ENCODE peak calls at places on chromosomes 16 and 17, in five cellular contexts. V, O, J, A and R are unnamed samples. For H3K36me3, the result is how much of the 10 kb centered on the place peaks cover.

GRCh38 chr17:75834279-75834920 is 9.8 kb downstream of the UNC13D start:
- DNase-seq in A (no peak), V (no peak), J (no peak), O (no peak), R (no peak)

GRCh38 chr17:40448639-40449261 is 5.5 kb downstream of the IGFBP4 start:
- DNase-seq in O (no peak), A (no peak), V (peak), J (no peak), R (peak)

GRCh38 chr16:53893731-53894435 is 189.9 kb downstream of the FTO start:
- DNase-seq in J (no peak), A (no peak), V (peak), O (no peak), R (no peak)

GRCh38 chr17:4938670-4939553 is 934 bp downstream of the SLC25A11 start:
- DNase-seq in V (no peak), J (no peak), O (no peak), A (no peak), R (no peak)

GRCh38 chr17:37117743-37118142 is 169.0 kb downstream of the AATF start:
- DNase-seq in J (no peak), O (no peak), V (no peak), A (no peak), R (no peak)

GRCh38 chr17:41492771-41493170 is 3.1 kb upstream of the KRT36 start:
- DNase-seq in O (peak), A (no peak), V (peak), J (peak), R (no peak)

GRCh38 chr17:21463204-21463661 is 87.1 kb downstream of the KCNJ12 start:
- DNase-seq in O (no peak), J (no peak), A (no peak), V (no peak), R (no peak)

GRCh38 chr16:88196471-88197400 is 186.0 kb upstream of the ZNF469 start:
- DNase-seq in V (no peak), A (no peak), O (no peak), J (no peak), R (no peak)

GRCh38 chr17:44473367-44473766 is 29.8 kb downstream of the GPATCH8 start:
- DNase-seq in O (no peak), J (no peak), A (no peak), V (no peak), R (no peak)

GRCh38 chr16:4179020-4179419 is 62.8 kb upstream of the ADCY9 start:
- DNase-seq in V (peak), J (no peak), A (peak), O (peak), R (no peak)

GRCh38 chr17:312476-313148 is 40.0 kb downstream of the RPH3AL start:
- DNase-seq in V (no peak), J (no peak), A (no peak), O (no peak), R (no peak)

GRCh38 chr17:6215071-6216035 is 145.2 kb downstream of the WSCD1 start:
- DNase-seq in A (no peak), V (no peak), O (no peak), J (no peak), R (no peak)

GRCh38 chr16:67311607-67312449 is 14.7 kb downstream of the KCTD19 start:
- DNase-seq in V (no peak), O (no peak), A (peak), J (no peak), R (no peak)

GRCh38 chr17:32349503-32349853 is 479 bp upstream of the ZNF207 start:
- DNase-seq in O (no peak), V (peak), A (no peak), J (no peak), R (no peak)

GRCh38 chr17:11901901-11902300 is 95.4 kb downstream of the ZNF18 start:
- DNase-seq in A (no peak), V (no peak), O (no peak), J (no peak), R (no peak)

GRCh38 chr16:78163772-78164391 is 64.4 kb downstream of the WWOX start:
- DNase-seq in O (no peak), V (no peak), A (no peak), J (no peak), R (no peak)

GRCh38 chr17:44940321-44940720 is 7.3 kb downstream of the KIF18B start:
- DNase-seq in J (peak), O (no peak), V (no peak), A (no peak), R (no peak)

GRCh38 chr16:20803192-20803560 is 3.1 kb downstream of the ERI2 start:
- DNase-seq in V (no peak), A (no peak), J (no peak), O (no peak), R (no peak)

GRCh38 chr16:27189335-27189972 is 13.9 kb upstream of the KDM8 start:
- DNase-seq in A (no peak), V (peak), O (no peak), J (no peak), R (peak)

GRCh38 chr16:54501797-54502196 is 215.2 kb upstream of the IRX3 start:
- DNase-seq in J (no peak), O (no peak), V (no peak), A (no peak), R (no peak)

GRCh38 chr16:53449816-53450517 is 15.7 kb downstream of the RBL2 start:
- DNase-seq in V (no peak), A (no peak), J (no peak), O (no peak), R (no peak)

GRCh38 chr17:67359960-67360817 is 6.2 kb downstream of the PSMD12 start:
- DNase-seq in J (peak), O (no peak), A (peak), V (no peak), R (no peak)

GRCh38 chr17:72967263-72967962 is 125.1 kb downstream of the SLC39A11 start:
- DNase-seq in V (no peak), A (no peak), O (no peak), J (no peak), R (no peak)

GRCh38 chr17:28645576-28645939 is 600 bp upstream of the BLTP2 start:
- DNase-seq in V (peak), A (no peak), O (no peak), J (no peak), R (no peak)

GRCh38 chr16:3952342-3953131 is 72.0 kb upstream of the CREBBP start:
- DNase-seq in O (peak), A (no peak), J (no peak), V (peak), R (no peak)

GRCh38 chr17:7515912-7516610 is 31.9 kb downstream of the POLR2A start:
- DNase-seq in A (no peak), V (peak), J (no peak), O (no peak), R (no peak)
- H3K36me3 ChIP-seq in A (under half), V (under half), J (under half), O (under half), R (under half)

GRCh38 chr17:55434721-55435120 is 13.1 kb upstream of the MMD start:
- DNase-seq in V (no peak), J (no peak), A (no peak), O (no peak), R (no peak)
- H3K27ac ChIP-seq in V (peak), J (no peak), A (no peak), O (no peak), R (no peak)

GRCh38 chr17:8537734-8538133 is 92.8 kb downstream of the MYH10 start:
- DNase-seq in J (no peak), A (no peak), O (no peak), V (no peak), R (no peak)
- H3K36me3 ChIP-seq in J (half or more), A (under half), O (under half), V (under half), R (under half)

GRCh38 chr17:17079761-17080160 is 37.5 kb downstream of the MPRIP start:
- DNase-seq in J (no peak), V (no peak), O (peak), A (no peak), R (no peak)

GRCh38 chr17:17080181-17080631 is 37.9 kb downstream of the MPRIP start:
- DNase-seq in A (no peak), O (no peak), J (no peak), V (no peak), R (peak)

GRCh38 chr17:17079336-17079735 is 37.1 kb downstream of the MPRIP start:
- DNase-seq in A (no peak), J (peak), V (no peak), O (no peak), R (peak)

GRCh38 chr17:17077861-17078732 is 35.8 kb downstream of the MPRIP start:
- DNase-seq in A (no peak), J (no peak), O (no peak), V (peak), R (peak)

GRCh38 chr17:17078832-17079231 is 36.6 kb downstream of the MPRIP start:
- DNase-seq in V (peak), O (no peak), J (no peak), A (no peak), R (peak)
- H3K27ac ChIP-seq in V (peak), O (no peak), J (peak), A (no peak), R (peak)

GRCh38 chr17:8462564-8462963 is 26.9 kb downstream of the NDEL1 start:
- DNase-seq in A (no peak), V (no peak), O (no peak), J (no peak), R (no peak)

GRCh38 chr17:8463089-8463488 is 27.4 kb downstream of the NDEL1 start:
- DNase-seq in J (no peak), A (no peak), V (no peak), O (no peak), R (no peak)

GRCh38 chr17:8455660-8456059 is 20.0 kb downstream of the NDEL1 start:
- DNase-seq in A (no peak), V (no peak), J (no peak), O (no peak), R (no peak)

GRCh38 chr17:8458128-8458527 is 22.4 kb downstream of the NDEL1 start:
- DNase-seq in J (no peak), V (no peak), O (no peak), A (no peak), R (no peak)

GRCh38 chr17:8459109-8459508 is 23.4 kb downstream of the NDEL1 start:
- DNase-seq in J (no peak), A (no peak), V (no peak), O (no peak), R (no peak)
- H3K36me3 ChIP-seq in J (half or more), A (under half), V (under half), O (under half), R (under half)